ENCODE peak calls at places on chromosomes 6 and 20, in five cellular contexts. Y is B cell, W is A549, J is mammary epithelial cell, H is MCF 10A. A is an unnamed sample.

GRCh38 chr6:122484760-122485159 is 13.2 kb upstream of the SERINC1 start:
- DNase-seq in Y (peak), W (no peak), J (no peak), H (no peak), A (no peak)

GRCh38 chr6:158321960-158322359 is 9.7 kb downstream of the TULP4 start:
- DNase-seq in Y (no peak), W (no peak), J (peak), H (peak), A (no peak)

GRCh38 chr6:16355238-16355637 is 116.9 kb downstream of the GMPR start:
- DNase-seq in Y (no peak), W (no peak), J (no peak), H (no peak), A (no peak)

GRCh38 chr20:5910192-5910591 is 40.1 kb downstream of the TRMT6 start:
- DNase-seq in Y (no peak), W (no peak), J (no peak), H (no peak), A (no peak)

GRCh38 chr6:19417713-19418112 is 419.5 kb upstream of the ID4 start:
- DNase-seq in Y (no peak), W (peak), J (peak), H (peak), A (no peak)

GRCh38 chr6:158559338-158559894 is 475 bp upstream of the TMEM181 start:
- DNase-seq in Y (no peak), W (no peak), J (no peak), H (no peak), A (no peak)

GRCh38 chr6:83169511-83169910 is 23.6 kb downstream of the PGM3 start:
- DNase-seq in Y (no peak), W (no peak), J (no peak), H (no peak), A (no peak)

GRCh38 chr6:41636803-41637178 is 1.5 kb upstream of the MDFI start:
- DNase-seq in Y (no peak), W (no peak), J (peak), H (peak), A (no peak)

GRCh38 chr6:152380351-152380767 is 256.8 kb downstream of the SYNE1 start:
- DNase-seq in Y (no peak), W (peak), J (peak), H (peak), A (no peak)

GRCh38 chr20:32977281-32978008 is 26.8 kb downstream of the SUN5 start:
- DNase-seq in Y (peak), W (no peak), J (no peak), H (no peak), A (no peak)

GRCh38 chr6:154154389-154154967 is 115.4 kb downstream of the OPRM1 start:
- DNase-seq in Y (no peak), W (peak), J (peak), H (peak), A (peak)

GRCh38 chr6:21265264-21266044 is 328.1 kb upstream of the SOX4 start:
- DNase-seq in Y (no peak), W (no peak), J (peak), H (peak), A (peak)

GRCh38 chr20:59603727-59604608 is at the start of gene PHACTR3:
- DNase-seq in Y (no peak), W (no peak), J (no peak), H (no peak), A (no peak)

GRCh38 chr6:105900120-105900937 is 185.8 kb upstream of the PRDM1 start:
- DNase-seq in Y (no peak), W (no peak), J (peak), H (no peak), A (peak)

GRCh38 chr6:4788953-4789584 is 12.9 kb downstream of the CDYL start:
- DNase-seq in Y (peak), W (no peak), J (no peak), H (no peak), A (no peak)

GRCh38 chr6:52790841-52791240 is 12.8 kb downstream of the GSTA1 start:
- DNase-seq in Y (no peak), W (no peak), J (no peak), H (no peak), A (no peak)

GRCh38 chr6:139508576-139508975 is 134.1 kb upstream of the CITED2 start:
- DNase-seq in Y (no peak), W (no peak), J (no peak), H (no peak), A (no peak)

GRCh38 chr20:38435555-38435939 is 419 bp upstream of the SNHG17 start:
- DNase-seq in Y (no peak), W (no peak), J (peak), H (peak), A (no peak)

GRCh38 chr6:79868098-79868722 is 79.1 kb downstream of the ELOVL4 start:
- DNase-seq in Y (no peak), W (peak), J (peak), H (peak), A (peak)

GRCh38 chr20:14441201-14441600 is 103.8 kb upstream of the FLRT3 start:
- DNase-seq in Y (no peak), W (no peak), J (peak), H (peak), A (no peak)

GRCh38 chr6:121523628-121524027 is 88.2 kb downstream of the GJA1 start:
- DNase-seq in Y (no peak), W (no peak), J (no peak), H (no peak), A (no peak)

GRCh38 chr6:111810321-111811235 is 62.7 kb downstream of the FYN start:
- DNase-seq in Y (no peak), W (no peak), J (no peak), H (no peak), A (peak)

GRCh38 chr6:131116755-131117360 is 18.4 kb upstream of the AKAP7 start:
- DNase-seq in Y (no peak), W (peak), J (peak), H (peak), A (no peak)
- TF ChIP-seq CTCF in Y (peak), W (peak), J (peak), H (peak), A (peak)

GRCh38 chr20:62181808-62182207 is 1.0 kb upstream of the MTG2 start:
- DNase-seq in Y (no peak), W (no peak), J (no peak), H (no peak), A (no peak)

GRCh38 chr20:62186096-62186426 is 3.2 kb downstream of the MTG2 start:
- DNase-seq in Y (no peak), W (no peak), J (no peak), H (no peak), A (no peak)

GRCh38 chr20:62179162-62179504 is 3.7 kb upstream of the MTG2 start:
- DNase-seq in Y (no peak), W (no peak), J (no peak), H (no peak), A (no peak)

GRCh38 chr20:62183426-62184142 is 756 bp downstream of the MTG2 start:
- DNase-seq in Y (no peak), W (no peak), J (no peak), H (no peak), A (no peak)

DNA sequence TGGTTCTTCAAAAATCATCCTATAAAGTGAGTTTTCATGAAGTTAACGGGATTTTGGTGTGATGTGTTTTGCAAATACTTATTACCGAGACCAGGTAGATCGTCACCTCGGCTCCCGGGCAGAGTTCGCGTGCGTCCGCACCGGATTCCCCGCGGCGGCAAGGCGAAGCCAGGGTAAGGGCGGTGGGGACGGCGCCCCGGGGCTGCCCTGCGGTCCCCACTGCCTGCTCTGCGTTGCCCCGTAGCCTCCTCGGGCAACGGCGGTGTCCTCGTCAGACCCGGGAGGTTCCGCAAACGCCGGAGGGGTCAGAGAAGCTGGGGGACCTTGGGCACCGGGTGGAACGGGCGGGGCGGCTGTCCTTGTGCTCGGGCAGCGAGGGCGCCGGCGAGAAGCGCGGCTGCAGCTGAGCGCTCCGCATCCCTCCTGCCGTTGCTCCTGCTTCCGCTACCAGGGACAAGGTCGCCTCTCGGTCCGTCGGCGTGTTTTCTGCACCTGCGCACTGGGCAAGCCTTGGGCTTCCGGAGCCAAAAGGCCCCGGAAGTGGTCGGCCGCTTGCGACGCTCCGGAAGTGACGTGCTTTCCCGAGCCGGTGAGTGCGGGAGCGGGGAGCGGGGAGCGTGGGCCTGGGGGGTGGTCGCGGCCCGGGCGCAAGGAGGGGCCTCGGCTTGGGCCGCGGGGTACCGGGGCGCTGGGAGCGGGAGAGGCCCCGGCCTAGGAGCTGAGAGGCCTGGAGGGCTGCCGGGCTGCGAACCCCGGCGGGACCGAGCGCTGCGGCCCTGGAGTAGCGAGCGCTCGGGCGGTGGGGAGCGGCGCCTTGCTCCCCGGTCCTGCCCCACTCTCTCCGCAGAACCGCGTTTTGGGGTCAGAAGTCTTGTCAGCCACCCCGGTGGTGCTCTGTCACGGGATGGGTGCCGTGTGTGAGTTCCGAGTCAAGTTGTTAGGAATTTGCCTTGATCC is at the start of gene MTG2:
- DNase-seq in Y (peak), W (peak), J (peak), H (peak), A (peak)
- TF ChIP-seq CTCF in Y (no peak), W (no peak), J (no peak), H (no peak), A (no peak)

GRCh38 chr6:98769546-98769945 is 64.8 kb upstream of the POU3F2 start:
- DNase-seq in Y (no peak), W (peak), J (peak), H (peak), A (peak)
- TF ChIP-seq CTCF in Y (no peak), W (no peak), J (peak), H (peak), A (no peak)

DNA sequence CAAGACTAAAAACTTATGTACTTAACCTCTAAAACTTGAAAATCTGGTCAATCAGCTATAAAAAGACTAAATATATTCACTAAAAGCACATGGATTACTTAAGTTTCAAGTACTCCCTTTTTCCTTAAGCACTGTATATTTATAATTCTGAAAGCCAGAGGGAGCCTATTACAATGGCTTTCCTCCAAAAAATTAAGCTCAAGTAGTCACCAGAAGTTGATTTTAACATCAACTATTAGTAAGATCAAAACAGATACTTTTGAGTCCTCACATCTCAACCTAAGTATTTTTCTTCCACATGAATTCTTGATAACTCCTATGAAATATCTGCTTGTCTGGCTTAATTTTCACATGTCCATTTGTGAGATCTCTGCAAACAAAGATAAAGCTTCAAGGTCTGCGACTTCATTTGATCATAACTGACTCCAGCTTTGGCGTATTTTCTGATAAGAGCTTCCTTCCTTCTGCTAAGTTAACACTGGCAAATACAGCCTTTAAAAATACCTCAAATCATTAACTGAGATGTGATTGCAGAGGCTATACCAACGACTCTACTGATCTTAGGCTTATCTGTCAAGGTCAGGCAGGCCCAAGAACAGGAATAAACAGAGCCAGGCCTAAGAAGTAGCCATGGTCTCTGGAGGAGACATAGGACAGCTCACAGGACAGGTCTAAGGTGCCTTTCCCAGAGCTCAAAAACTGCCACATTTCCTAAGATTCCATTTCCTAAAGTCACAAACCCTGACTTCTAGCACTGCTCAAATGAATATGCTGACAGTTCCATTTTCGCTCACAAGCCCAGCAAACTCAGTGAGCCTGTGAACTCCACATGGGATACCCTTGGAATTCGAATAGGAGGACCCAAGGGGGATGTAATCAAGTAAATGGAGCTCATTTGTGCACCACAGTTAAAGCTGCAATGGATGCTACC is 10.0 kb downstream of the SNX5 start:
- DNase-seq in Y (no peak), W (no peak), J (no peak), H (no peak), A (no peak)
- TF ChIP-seq CTCF in Y (no peak), W (no peak), J (no peak), H (no peak), A (no peak)

GRCh38 chr20:62809530-62810428 is 5.1 kb downstream of the OGFR start:
- DNase-seq in Y (no peak), W (no peak), J (no peak), H (no peak), A (no peak)

GRCh38 chr20:62806383-62807050 is 1.9 kb downstream of the OGFR start:
- DNase-seq in Y (no peak), W (no peak), J (no peak), H (no peak), A (no peak)

GRCh38 chr20:62807444-62808210 is 3.0 kb downstream of the OGFR start:
- DNase-seq in Y (no peak), W (no peak), J (no peak), H (no peak), A (no peak)

GRCh38 chr20:62805711-62806382 is 1.2 kb downstream of the OGFR start:
- DNase-seq in Y (no peak), W (no peak), J (no peak), H (no peak), A (no peak)

GRCh38 chr20:62808211-62808865 is 3.7 kb downstream of the OGFR start:
- DNase-seq in Y (peak), W (peak), J (no peak), H (peak), A (peak)
- TF ChIP-seq CTCF in Y (peak), W (peak), J (peak), H (peak), A (peak)

DNA sequence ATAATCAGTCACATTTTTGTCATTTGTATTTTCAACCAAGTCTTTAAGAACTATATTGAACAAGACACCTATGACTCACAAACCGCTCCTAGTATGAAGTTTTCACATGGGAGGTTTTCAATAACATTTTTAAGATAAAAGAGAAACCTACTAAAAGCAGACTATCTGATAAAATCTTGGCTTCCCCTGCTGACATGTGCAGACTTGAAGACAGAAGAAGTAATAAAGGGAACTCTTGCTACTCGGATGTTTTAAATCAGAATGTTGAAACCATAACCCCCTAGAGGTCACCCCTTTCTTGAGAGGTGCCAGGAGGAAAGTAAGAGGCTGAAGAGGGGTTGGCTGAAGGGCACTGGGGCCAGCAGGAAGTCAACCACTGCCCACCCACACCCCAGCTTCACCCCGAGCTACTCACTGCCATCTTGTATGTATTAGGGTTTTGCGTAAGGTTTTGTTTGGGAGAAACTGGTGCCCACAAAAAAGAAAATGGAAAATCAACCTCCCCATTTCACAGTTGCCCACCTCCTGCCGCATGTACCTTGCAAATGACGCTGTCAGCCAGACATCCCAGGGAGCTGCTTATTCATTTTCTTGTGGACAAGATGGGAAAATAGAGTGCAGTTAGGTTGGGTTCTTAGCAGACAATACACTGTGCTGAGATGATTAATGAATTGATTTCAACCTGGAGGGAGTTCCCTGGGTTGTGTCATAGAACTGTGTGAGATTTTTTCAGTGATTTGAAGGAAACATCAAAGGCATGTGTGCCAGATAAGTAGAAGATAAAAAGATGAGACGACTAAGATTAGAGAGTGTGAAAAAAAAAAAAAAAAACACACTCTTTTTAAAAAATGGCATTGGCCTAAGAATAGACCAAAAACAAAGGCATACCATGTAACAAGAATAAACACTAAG is 83.2 kb upstream of the TAB2 start:
- DNase-seq in Y (no peak), W (no peak), J (peak), H (peak), A (peak)
- TF ChIP-seq CTCF in Y (no peak), W (no peak), J (no peak), H (no peak), A (no peak)

GRCh38 chr6:33273129-33273923 is 1.5 kb downstream of the RPS18 start:
- DNase-seq in Y (no peak), W (no peak), J (no peak), H (no peak), A (no peak)
- TF ChIP-seq CTCF in Y (no peak), W (no peak), J (no peak), H (no peak), A (no peak)

A was measured in activated CD8-positive, alpha-beta T cell treated with anti-CD3 and anti-CD28 coated beads for 36 hours.